ENCODE peak calls at places on chromosomes 5 and 9, in eight cellular contexts. K is breast epithelium, B is GM04504, I is SW 1271, Z is pons, M is A549, P is brain microvascular endothelial cell, A is anterior cingulate cortex. J is an unnamed sample.

GRCh38 chr5:154214236-154215106 is 23.9 kb downstream of the GALNT10 start:
- DNase-seq in K (no peak), B (no peak), I (no peak), Z (no peak), M (peak), P (peak), A (no peak), J (no peak)

GRCh38 chr5:149053027-149053705 is 9.7 kb downstream of the SH3TC2 start:
- DNase-seq in K (no peak), B (peak), I (no peak), Z (no peak), M (no peak), P (no peak), A (no peak), J (peak)

GRCh38 chr5:134566741-134567221 is 41.3 kb downstream of the JADE2 start:
- DNase-seq in K (no peak), B (no peak), I (no peak), Z (no peak), M (no peak), P (no peak), A (no peak), J (no peak)

GRCh38 chr5:122007445-122008010 is 45.8 kb downstream of the SRFBP1 start:
- DNase-seq in K (no peak), B (no peak), I (no peak), Z (no peak), M (no peak), P (no peak), A (no peak), J (no peak)

GRCh38 chr5:152542741-152543140 is 137.7 kb upstream of the NMUR2 start:
- DNase-seq in K (no peak), B (no peak), I (no peak), Z (no peak), M (no peak), P (peak), A (no peak), J (peak)

GRCh38 chr5:173746050-173746449 is 129.6 kb upstream of the BOD1 start:
- DNase-seq in K (no peak), B (no peak), I (no peak), Z (no peak), M (no peak), P (no peak), A (no peak), J (no peak)

GRCh38 chr9:107173422-107174180 is 109.5 kb upstream of the RAD23B start:
- DNase-seq in K (no peak), B (no peak), I (no peak), Z (no peak), M (no peak), P (no peak), A (no peak), J (no peak)

GRCh38 chr9:20355022-20355421 is 267.3 kb downstream of the MLLT3 start:
- DNase-seq in K (no peak), B (peak), I (no peak), Z (no peak), M (no peak), P (peak), A (no peak), J (peak)

GRCh38 chr5:7548576-7548975 is 152.6 kb downstream of the ADCY2 start:
- DNase-seq in K (no peak), B (no peak), I (no peak), Z (no peak), M (no peak), P (no peak), A (no peak), J (no peak)

GRCh38 chr9:36074055-36074454 is 37.3 kb downstream of the RECK start:
- DNase-seq in K (no peak), B (no peak), I (no peak), Z (no peak), M (no peak), P (no peak), A (no peak), J (no peak)

GRCh38 chr5:108451269-108451668 is 69.4 kb upstream of the FBXL17 start:
- DNase-seq in K (no peak), B (no peak), I (no peak), Z (no peak), M (no peak), P (no peak), A (no peak), J (no peak)

GRCh38 chr5:956941-957729 is 51.5 kb upstream of the NKD2 start:
- DNase-seq in K (no peak), B (peak), I (peak), Z (no peak), M (peak), P (peak), A (no peak), J (peak)

GRCh38 chr5:122352331-122352730 is 40.3 kb downstream of the SNCAIP start:
- DNase-seq in K (no peak), B (peak), I (no peak), Z (no peak), M (no peak), P (no peak), A (no peak), J (no peak)

GRCh38 chr9:135772056-135773042 is 70.4 kb downstream of the KCNT1 start:
- DNase-seq in K (no peak), B (no peak), I (no peak), Z (no peak), M (peak), P (no peak), A (no peak), J (no peak)

GRCh38 chr5:5881294-5881693 is 458.8 kb downstream of the ICE1 start:
- DNase-seq in K (no peak), B (no peak), I (no peak), Z (no peak), M (no peak), P (no peak), A (no peak), J (no peak)

GRCh38 chr5:89712135-89712700 is 697.3 kb downstream of the CETN3 start:
- DNase-seq in K (no peak), B (no peak), I (no peak), Z (no peak), M (no peak), P (no peak), A (no peak), J (peak)

GRCh38 chr9:134210908-134211810 is 46.8 kb upstream of the RNU6ATAC start:
- DNase-seq in K (no peak), B (no peak), I (no peak), Z (peak), M (no peak), P (no peak), A (peak), J (no peak)

GRCh38 chr5:18745988-18746615 is 1111.8 kb downstream of the TAF11L14 start:
- DNase-seq in K (no peak), B (no peak), I (peak), Z (peak), M (peak), P (no peak), A (no peak), J (no peak)

GRCh38 chr9:137575725-137576411 is 2.9 kb downstream of the DPH7 start:
- DNase-seq in K (no peak), B (no peak), I (no peak), Z (no peak), M (no peak), P (no peak), A (no peak), J (no peak)

GRCh38 chr5:127517110-127517479 is 345 bp upstream of the PRRC1 start:
- DNase-seq in K (no peak), B (peak), I (no peak), Z (no peak), M (peak), P (no peak), A (peak), J (no peak)

GRCh38 chr9:111925784-111926183 is 29.2 kb downstream of the UGCG start:
- DNase-seq in K (no peak), B (no peak), I (no peak), Z (no peak), M (no peak), P (no peak), A (no peak), J (no peak)

GRCh38 chr5:59856324-59856723 is 37.2 kb downstream of the PDE4D start:
- DNase-seq in K (no peak), B (no peak), I (no peak), Z (no peak), M (no peak), P (no peak), A (no peak), J (no peak)

J was measured in astrocyte of the hippocampus.